ENCODE peak calls at places on chromosomes 12 and 14, in four cellular contexts. A is tibial nerve, Z is B cell, T is foreskin keratinocyte. U is an unnamed sample.

GRCh38 chr12:92191061-92191460 is 45.4 kb upstream of the BTG1 start:
- DNase-seq in Z (no peak), T (no peak), A (no peak), U (no peak)

GRCh38 chr12:3300833-3301401 is 190.1 kb upstream of the PRMT8 start:
- DNase-seq in Z (no peak), A (no peak), T (no peak), U (no peak)

GRCh38 chr12:110704750-110705149 is 15.8 kb upstream of the HVCN1 start:
- DNase-seq in T (no peak), A (no peak), Z (no peak), U (peak; percentile 29)

GRCh38 chr14:99685061-99685995 is 1.2 kb downstream of the CYP46A1 start:
- DNase-seq in T (no peak), A (no peak), Z (no peak), U (no peak)

GRCh38 chr14:69768873-69769272 is 1.9 kb downstream of the SRSF5 start:
- DNase-seq in T (no peak), A (no peak), Z (no peak), U (no peak)

GRCh38 chr12:97336896-97337751 is 125.5 kb upstream of the RMST start:
- DNase-seq in T (no peak), A (no peak), Z (no peak), U (peak; percentile 20)

GRCh38 chr14:44662250-44662891 is 155.3 kb upstream of the FSCB start:
- DNase-seq in T (no peak), A (no peak), Z (no peak), U (no peak)

GRCh38 chr12:46964496-46965098 is 114.8 kb upstream of the PCED1B start:
- DNase-seq in T (peak; percentile 86), A (no peak), Z (no peak), U (no peak)

GRCh38 chr12:47394070-47394469 is 311.8 kb downstream of the RPAP3 start:
- DNase-seq in Z (no peak), T (no peak), A (no peak), U (no peak)

GRCh38 chr12:28550757-28551381 is 360.6 kb downstream of the CCDC91 start:
- DNase-seq in A (no peak), Z (no peak), T (peak; percentile 65), U (no peak)

GRCh38 chr12:99450231-99450630 is 197.3 kb upstream of the GARIN6 start:
- DNase-seq in Z (no peak), A (no peak), T (no peak), U (no peak)

GRCh38 chr12:104410786-104411185 is 46.0 kb upstream of the CHST11 start:
- DNase-seq in A (no peak), T (no peak), Z (no peak), U (no peak)

GRCh38 chr12:3632256-3633240 is 120.4 kb downstream of the CRACR2A start:
- DNase-seq in Z (no peak), T (no peak), A (no peak), U (no peak)

GRCh38 chr12:116693259-116694227 is 44.3 kb downstream of the SPRING1 start:
- DNase-seq in A (no peak), T (no peak), Z (no peak), U (no peak)

GRCh38 chr12:25286837-25287236 is 36.1 kb upstream of the KRAS start:
- DNase-seq in A (no peak), Z (no peak), T (peak; percentile 84), U (no peak)

GRCh38 chr12:107309020-107309419 is 215.7 kb upstream of the CRY1 start:
- DNase-seq in A (no peak), T (no peak), Z (no peak), U (no peak)

GRCh38 chr12:98669751-98670150 is 24.7 kb downstream of the APAF1 start:
- DNase-seq in Z (no peak), T (no peak), A (no peak), U (no peak)

GRCh38 chr12:53443955-53444354 is 2.4 kb downstream of the PRR13 start:
- DNase-seq in A (no peak), Z (no peak), T (no peak), U (no peak)

GRCh38 chr12:53441040-53441833 is at the start of gene PRR13:
- DNase-seq in A (peak; percentile 98), Z (peak; percentile 96), T (peak; percentile 98), U (peak; percentile 97)
- TF ChIP-seq CTCF in A (no peak), Z (no peak), T (no peak), U (no peak)

DNA sequence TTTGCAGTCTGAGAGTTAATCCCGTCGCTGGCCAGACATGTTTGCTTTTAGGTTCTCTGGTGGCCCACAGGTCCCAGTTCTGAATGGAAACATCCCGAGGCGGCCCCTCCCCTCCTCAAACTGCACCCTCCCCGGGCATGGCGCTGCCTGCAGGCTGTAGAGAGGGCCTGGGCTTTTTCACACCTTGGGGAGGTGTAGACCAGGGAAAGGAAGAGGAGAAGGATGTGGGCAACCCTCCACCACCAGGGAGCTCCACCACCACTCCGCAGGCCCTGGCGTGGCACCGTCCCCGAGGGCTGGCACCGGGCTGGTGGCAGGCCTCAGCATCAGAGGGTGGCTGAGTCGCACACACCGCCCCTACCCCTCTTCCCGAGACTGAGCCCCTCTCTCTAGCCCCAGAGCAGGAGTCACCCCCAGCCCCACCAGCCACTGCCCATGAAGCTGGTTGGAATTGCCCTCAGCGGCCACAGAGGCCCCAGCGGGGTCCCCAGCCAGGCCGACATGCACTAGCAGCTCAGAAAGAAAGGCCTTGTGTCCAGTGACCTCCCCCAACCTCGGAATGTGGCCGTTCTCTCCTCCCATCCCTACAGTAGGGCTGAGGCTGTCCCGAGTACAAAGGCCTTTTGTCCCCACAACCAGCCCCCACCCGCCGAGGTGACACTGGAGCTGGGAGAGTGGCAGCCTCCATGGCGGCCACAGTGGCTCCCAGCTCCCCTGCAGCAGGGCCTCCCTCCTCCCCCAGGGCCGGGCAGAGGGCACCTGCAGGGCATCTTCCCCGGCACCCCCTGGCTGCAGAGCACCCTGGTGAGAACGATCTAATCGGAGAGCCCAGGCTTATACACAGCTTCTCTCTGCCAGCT is 23.5 kb upstream of the INF2 start:
- DNase-seq in Z (peak; percentile 70), A (no peak), T (no peak), U (no peak)
- TF ChIP-seq CTCF in Z (peak; percentile 57), A (peak; percentile 52), T (peak; percentile 63), U (no peak)

DNA sequence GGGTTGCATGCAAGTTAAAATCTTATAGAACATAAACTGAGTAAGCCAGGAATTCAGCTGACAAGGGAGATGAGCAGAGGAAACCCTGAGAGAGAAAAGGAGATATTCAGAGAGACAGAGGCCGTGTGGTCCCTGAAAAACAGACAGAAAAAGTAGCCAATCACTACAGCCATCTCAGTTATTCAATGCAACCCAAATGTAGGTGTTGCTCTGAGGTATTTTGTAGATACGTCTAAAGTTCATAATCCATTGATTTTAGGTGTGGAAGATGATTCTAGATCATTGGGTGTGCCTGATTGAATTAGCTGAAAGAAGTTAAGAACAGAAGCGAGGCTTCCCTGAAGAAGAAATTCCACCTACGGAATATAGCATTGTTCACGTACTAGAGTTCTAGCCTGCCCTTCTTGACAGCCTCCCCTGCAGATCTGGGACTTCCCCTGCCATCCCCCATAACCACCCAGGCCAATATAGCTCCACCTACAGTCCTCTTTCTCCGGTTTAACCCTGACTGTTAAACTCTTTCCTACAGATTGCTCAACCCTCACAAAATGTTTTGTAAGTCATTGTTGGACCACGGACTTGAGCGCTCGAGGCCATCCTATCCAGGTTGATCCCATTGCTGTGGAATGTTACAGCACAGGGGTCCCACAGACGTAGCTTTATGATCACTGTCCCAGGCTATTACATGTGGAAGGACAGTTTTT is 21.7 kb downstream of the AICDA start:
- DNase-seq in A (no peak), T (peak; percentile 22), Z (peak; percentile 16), U (peak; percentile 82)
- TF ChIP-seq CTCF in A (no peak), T (no peak), Z (no peak), U (peak; percentile 10)

GRCh38 chr12:49332891-49333371 is 4.1 kb downstream of the C1QL4 start:
- DNase-seq in T (no peak), A (no peak), Z (peak; percentile 32), U (peak; percentile 26)
- TF ChIP-seq CTCF in T (no peak), A (no peak), Z (no peak), U (no peak)

DNA sequence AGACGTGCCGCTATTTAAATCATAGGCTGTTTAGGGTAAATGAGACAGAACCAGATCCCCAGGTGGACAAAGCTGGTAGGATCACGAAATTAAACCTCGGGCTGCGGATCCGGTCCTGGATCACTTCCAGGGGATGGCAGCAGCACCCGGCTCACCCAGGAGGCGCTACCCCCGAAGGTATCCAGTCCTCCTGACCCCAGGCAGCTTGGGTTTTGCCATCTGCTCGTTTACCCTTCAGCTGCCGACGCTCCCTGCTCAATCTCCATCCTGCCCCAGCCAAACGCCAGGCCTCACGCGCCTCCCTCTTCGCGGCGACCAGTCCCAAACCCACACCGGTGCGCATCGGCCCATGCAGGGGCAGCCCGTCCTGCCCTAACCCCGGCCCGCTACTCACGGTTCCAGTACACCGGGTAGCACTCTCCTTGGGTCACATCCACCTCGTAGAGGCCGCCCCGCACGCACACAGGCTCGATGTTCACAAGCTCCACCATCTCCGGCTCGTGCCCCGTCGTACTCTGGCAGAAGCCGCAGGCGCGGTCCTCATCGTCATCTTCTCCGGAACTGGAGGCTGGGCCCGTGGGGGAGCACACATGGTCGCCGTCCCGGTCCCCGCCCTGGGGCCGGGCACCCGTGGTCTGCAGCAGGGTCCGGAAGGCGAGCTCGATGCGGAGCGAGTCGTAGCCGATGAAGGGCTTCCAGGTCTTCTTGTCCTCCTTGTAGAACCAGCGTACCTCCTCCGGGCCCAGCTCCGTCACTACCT is 1.1 kb downstream of the DDHD1 start:
- DNase-seq in A (peak; percentile 24), T (peak; percentile 66), Z (peak; percentile 76), U (peak; percentile 65)
- TF ChIP-seq CTCF in A (no peak), T (peak; percentile 43), Z (no peak), U (no peak)

GRCh38 chr14:39015360-39015961 is 87.6 kb downstream of the SEC23A start:
- DNase-seq in T (peak; percentile 13), A (no peak), Z (peak; percentile 26), U (peak; percentile 68)
- TF ChIP-seq CTCF in T (peak; percentile 88), A (peak; percentile 65), Z (peak; percentile 75), U (peak; percentile 56)

GRCh38 chr12:30837595-30837994 is 82.8 kb upstream of the CAPRIN2 start:
- DNase-seq in Z (no peak), A (no peak), T (no peak), U (no peak)
- TF ChIP-seq CTCF in Z (no peak), A (no peak), T (no peak), U (no peak)

GRCh38 chr14:35144029-35144428 is 21.7 kb downstream of the PRORP start:
- DNase-seq in A (no peak), T (no peak), Z (no peak), U (no peak)

GRCh38 chr14:35138585-35138984 is 16.2 kb downstream of the PRORP start:
- DNase-seq in A (no peak), Z (no peak), T (no peak), U (no peak)

GRCh38 chr14:35146711-35147149 is 24.4 kb downstream of the PRORP start:
- DNase-seq in Z (no peak), A (no peak), T (no peak), U (no peak)

GRCh38 chr14:35140718-35141581 is 18.6 kb downstream of the PRORP start:
- DNase-seq in Z (no peak), T (no peak), A (no peak), U (no peak)
- TF ChIP-seq CTCF in Z (peak; percentile 80), T (peak; percentile 76), A (peak; percentile 48), U (no peak)